ENCODE peak calls at places on chromosomes 2 and 18, in four cellular contexts. Z is HCT116, A is A549, C is GM12878. W is an unnamed sample.

GRCh38 chr18:76859474-76860339 is 37.4 kb downstream of the ZNF236 start:
- DNase-seq in C (peak; percentile 30), Z (no peak), A (no peak), W (no peak)

GRCh38 chr18:8232791-8233190 is 376.4 kb upstream of the RAB12 start:
- DNase-seq in A (no peak), Z (no peak), C (no peak), W (no peak)

GRCh38 chr18:46632401-46633089 is 24.5 kb downstream of the LOXHD1 start:
- DNase-seq in C (no peak), A (peak; percentile 13), Z (peak; percentile 53), W (no peak)

GRCh38 chr2:54597153-54597827 is 126.2 kb upstream of the EML6 start:
- DNase-seq in A (no peak), C (no peak), Z (no peak), W (no peak)

GRCh38 chr2:96330407-96330806 is 5.2 kb upstream of the NCAPH start:
- DNase-seq in Z (no peak), A (no peak), C (no peak), W (no peak)

GRCh38 chr2:232888839-232889529 is 18.9 kb downstream of the SNORC start:
- DNase-seq in C (no peak), A (no peak), Z (no peak), W (no peak)

GRCh38 chr2:191401287-191401686 is 156.1 kb downstream of the MYO1B start:
- DNase-seq in A (no peak), C (no peak), Z (no peak), W (no peak)

GRCh38 chr2:30236591-30237245 is 5.4 kb downstream of the LBH start:
- DNase-seq in Z (no peak), C (no peak), A (no peak), W (no peak)

GRCh38 chr2:174901075-174901474 is 104.1 kb downstream of the CHN1 start:
- DNase-seq in A (no peak), C (no peak), Z (no peak), W (no peak)

GRCh38 chr18:70290482-70291294 is 1.8 kb downstream of the SOCS6 start:
- DNase-seq in Z (no peak), A (no peak), C (no peak), W (no peak)

GRCh38 chr2:23520256-23520655 is 135.3 kb downstream of the KLHL29 start:
- DNase-seq in Z (no peak), C (no peak), A (no peak), W (no peak)

GRCh38 chr2:240798327-240798905 is 21.6 kb downstream of the KIF1A start:
- DNase-seq in Z (no peak), A (no peak), C (no peak), W (no peak)

GRCh38 chr2:157082950-157083349 is 174.6 kb upstream of the GALNT5 start:
- DNase-seq in Z (no peak), C (no peak), A (no peak), W (no peak)

GRCh38 chr2:111202266-111203040 is 81.7 kb downstream of the BCL2L11 start:
- DNase-seq in A (no peak), C (no peak), Z (no peak), W (no peak)

GRCh38 chr18:3923750-3924149 is 473.8 kb downstream of the TGIF1 start:
- DNase-seq in C (no peak), Z (no peak), A (no peak), W (no peak)

GRCh38 chr18:34492652-34493051 is 217.4 kb upstream of the DTNA start:
- DNase-seq in Z (no peak), C (no peak), A (no peak), W (no peak)

GRCh38 chr18:34718610-34719009 is 8.5 kb downstream of the DTNA start:
- DNase-seq in C (no peak), A (no peak), Z (no peak), W (no peak)

GRCh38 chr18:72867721-72868665 is at the start of gene NETO1:
- DNase-seq in C (no peak), A (no peak), Z (no peak), W (no peak)

GRCh38 chr2:76684762-76685161 is 837.4 kb downstream of the LRRTM4 start:
- DNase-seq in A (no peak), C (no peak), Z (no peak), W (no peak)

GRCh38 chr2:139969301-139969700 is 1189.1 kb upstream of the NXPH2 start:
- DNase-seq in C (no peak), A (no peak), Z (no peak), W (no peak)

GRCh38 chr2:230762317-230762896 is 49.8 kb downstream of the CAB39 start:
- DNase-seq in C (no peak), A (peak; percentile 46), Z (no peak), W (peak; percentile 58)

GRCh38 chr18:5164903-5165302 is 32.2 kb downstream of the AKAIN1 start:
- DNase-seq in Z (no peak), C (no peak), A (no peak), W (no peak)

GRCh38 chr2:200469708-200470600 is 39.9 kb downstream of the KCTD18 start:
- DNase-seq in C (no peak), A (no peak), Z (no peak), W (no peak)

GRCh38 chr2:16662440-16662839 is 3.2 kb downstream of the CYRIA start:
- DNase-seq in Z (no peak), C (no peak), A (no peak), W (no peak)

GRCh38 chr2:112141623-112142001 is 3.4 kb downstream of the FBLN7 start:
- DNase-seq in A (no peak), Z (no peak), C (no peak), W (no peak)

GRCh38 chr2:108396845-108397244 is 19.1 kb downstream of the SULT1C4 start:
- DNase-seq in C (no peak), A (no peak), Z (peak; percentile 8), W (peak; percentile 30)

GRCh38 chr2:54558976-54559410 is 102.9 kb downstream of the SPTBN1 start:
- DNase-seq in Z (no peak), A (peak; percentile 39), C (no peak), W (peak; percentile 63)

GRCh38 chr2:86807462-86808275 is 17.0 kb upstream of the CD8A start:
- DNase-seq in Z (peak; percentile 75), A (peak; percentile 77), C (no peak), W (peak; percentile 51)

GRCh38 chr18:24219561-24220317 is 80.9 kb downstream of the CABYR start:
- DNase-seq in C (no peak), Z (no peak), A (no peak), W (no peak)

GRCh38 chr2:66437055-66437454 is 2.1 kb downstream of the MEIS1 start:
- DNase-seq in A (no peak), Z (no peak), C (no peak), W (no peak)

GRCh38 chr2:152054593-152054992 is 44.3 kb downstream of the CACNB4 start:
- DNase-seq in C (no peak), Z (peak; percentile 36), A (no peak), W (peak; percentile 81)

GRCh38 chr2:183204397-183204796 is 80.2 kb downstream of the NUP35 start:
- DNase-seq in C (no peak), A (no peak), Z (no peak), W (no peak)

GRCh38 chr2:112301171-112301584 is 25.8 kb downstream of the ZC3H6 start:
- DNase-seq in A (no peak), Z (no peak), C (no peak), W (no peak)

GRCh38 chr2:14633451-14634211 is 1.1 kb downstream of the LRATD1 start:
- DNase-seq in A (no peak), Z (no peak), C (no peak), W (no peak)

GRCh38 chr2:134120718-134121630 is 132.9 kb upstream of the MGAT5 start:
- DNase-seq in Z (no peak), C (no peak), A (no peak), W (peak; percentile 79)

GRCh38 chr2:205682239-205683021 is at the start of gene NRP2:
- DNase-seq in C (no peak), A (peak; percentile 58), Z (peak; percentile 21), W (peak; percentile 40)

GRCh38 chr2:37244017-37244416 is 12.6 kb downstream of the NDUFAF7 start:
- DNase-seq in Z (no peak), C (peak; percentile 23), A (no peak), W (no peak)

GRCh38 chr2:168599738-168600137 is 143.7 kb downstream of the CERS6 start:
- DNase-seq in C (no peak), A (no peak), Z (no peak), W (no peak)

GRCh38 chr2:16330012-16330411 is 335.6 kb downstream of the CYRIA start:
- DNase-seq in Z (no peak), A (no peak), C (no peak), W (no peak)

GRCh38 chr2:180573951-180574350 is 406.5 kb upstream of the UBE2E3 start:
- DNase-seq in C (no peak), A (no peak), Z (peak; percentile 72), W (no peak)
- TF ChIP-seq MAX in C (no peak), A (no peak), Z (no peak), W (no peak)

GRCh38 chr2:114929225-114929624 is 486.8 kb downstream of the DPP10 start:
- DNase-seq in C (no peak), Z (no peak), A (no peak), W (no peak)

GRCh38 chr2:114919985-114920384 is 477.5 kb downstream of the DPP10 start:
- DNase-seq in C (no peak), A (no peak), Z (no peak), W (no peak)

GRCh38 chr2:114922076-114922475 is 479.6 kb downstream of the DPP10 start:
- DNase-seq in Z (no peak), A (no peak), C (no peak), W (no peak)

GRCh38 chr2:114926303-114926702 is 483.9 kb downstream of the DPP10 start:
- DNase-seq in Z (no peak), C (no peak), A (no peak), W (no peak)

GRCh38 chr2:114925296-114926255 is 483.1 kb downstream of the DPP10 start:
- DNase-seq in Z (no peak), C (no peak), A (no peak), W (no peak)
- TF ChIP-seq MAX in Z (no peak), C (no peak), A (no peak), W (no peak)

GRCh38 chr18:79136742-79137141 is 67.5 kb downstream of the ATP9B start:
- DNase-seq in A (no peak), Z (no peak), C (no peak), W (peak; percentile 53)
- TF ChIP-seq MAX in A (no peak), Z (no peak), C (no peak), W (no peak)

GRCh38 chr2:107025869-107026380 is 140.0 kb upstream of the ST6GAL2 start:
- DNase-seq in A (peak; percentile 69), C (no peak), Z (no peak), W (no peak)

GRCh38 chr2:107027797-107028196 is 141.8 kb upstream of the ST6GAL2 start:
- DNase-seq in A (no peak), C (no peak), Z (no peak), W (no peak)

GRCh38 chr2:107025291-107025857 is 139.4 kb upstream of the ST6GAL2 start:
- DNase-seq in A (no peak), Z (no peak), C (no peak), W (no peak)

GRCh38 chr2:107027205-107027604 is 141.2 kb upstream of the ST6GAL2 start:
- DNase-seq in C (no peak), Z (no peak), A (no peak), W (no peak)
- TF ChIP-seq MAX in C (no peak), Z (no peak), A (peak; percentile 83), W (no peak)

W was measured in NB4.